ENCODE peak calls at places on chromosomes 16 and 17, in six cellular contexts. O, T, L, M, C and S are unnamed samples.
A peak's percentile ranks its signal among the peaks of the same experiment; 100 is the strongest.

GRCh38 chr16:75754126-75754525 is 27.8 kb upstream of the CPHXL start:
- DNase-seq in O (no peak), T (no peak), L (peak; percentile 32), M (no peak), C (no peak), S (no peak)

GRCh38 chr17:44438634-44439033 is 49.2 kb upstream of the ITGA2B start:
- DNase-seq in O (no peak), T (no peak), L (no peak), M (no peak), C (no peak), S (no peak)

GRCh38 chr17:41864498-41864836 is 756 bp downstream of the KLHL11 start:
- DNase-seq in O (no peak), T (no peak), L (no peak), M (no peak), C (no peak), S (no peak)

GRCh38 chr16:17238285-17239028 is 232.3 kb downstream of the XYLT1 start:
- DNase-seq in O (no peak), T (no peak), L (no peak), M (no peak), C (no peak), S (no peak)

GRCh38 chr16:89099905-89100304 is 6.3 kb downstream of the ACSF3 start:
- DNase-seq in O (no peak), T (no peak), L (peak; percentile 15), M (peak; percentile 64), C (no peak), S (no peak)

GRCh38 chr17:74455025-74455585 is 11.3 kb upstream of the CD300A start:
- DNase-seq in O (no peak), T (no peak), L (no peak), M (no peak), C (no peak), S (no peak)

GRCh38 chr16:72241930-72242329 is 70.0 kb upstream of the PMFBP1 start:
- DNase-seq in O (no peak), T (no peak), L (peak; percentile 76), M (peak; percentile 36), C (no peak), S (peak; percentile 39)

GRCh38 chr17:58312021-58312630 is 16.5 kb downstream of the TSPOAP1 start:
- DNase-seq in O (no peak), T (no peak), L (no peak), M (no peak), C (no peak), S (no peak)

GRCh38 chr17:74922694-74923537 is at the start of gene USH1G:
- DNase-seq in O (no peak), T (no peak), L (no peak), M (no peak), C (no peak), S (peak; percentile 28)

GRCh38 chr17:36703860-36704266 is 102.5 kb downstream of the MRM1 start:
- DNase-seq in O (no peak), T (no peak), L (peak; percentile 42), M (peak; percentile 54), C (peak; percentile 34), S (peak; percentile 53)

GRCh38 chr16:75555213-75555706 is 792 bp downstream of the TMEM231 start:
- DNase-seq in O (no peak), T (peak; percentile 88), L (peak; percentile 93), M (peak; percentile 92), C (no peak), S (peak; percentile 89)

GRCh38 chr16:72908362-72908838 is 139.5 kb downstream of the ZFHX3 start:
- DNase-seq in O (no peak), T (no peak), L (no peak), M (peak; percentile 95), C (no peak), S (peak; percentile 65)

GRCh38 chr17:1931759-1932579 is 93.2 kb downstream of the RTN4RL1 start:
- DNase-seq in O (no peak), T (no peak), L (no peak), M (no peak), C (no peak), S (no peak)
- TF ChIP-seq CTCF in O (no peak), T (no peak), L (no peak), M (no peak), C (no peak), S (no peak)

GRCh38 chr17:46822388-46822921 is 4.0 kb upstream of the WNT3 start:
- DNase-seq in O (no peak), T (no peak), L (no peak), M (no peak), C (no peak), S (peak; percentile 43)
- TF ChIP-seq CTCF in O (peak; percentile 79), T (peak; percentile 44), L (peak; percentile 59), M (peak; percentile 47), C (peak; percentile 52), S (peak; percentile 74)

GRCh38 chr16:70753694-70754325 is 47.1 kb downstream of the VAC14 start:
- DNase-seq in O (no peak), T (no peak), L (no peak), M (no peak), C (no peak), S (no peak)

GRCh38 chr16:70756071-70756470 is 44.9 kb downstream of the VAC14 start:
- DNase-seq in O (no peak), T (no peak), L (no peak), M (no peak), C (no peak), S (no peak)

GRCh38 chr16:70754874-70755600 is 45.9 kb downstream of the VAC14 start:
- DNase-seq in O (no peak), T (no peak), L (no peak), M (no peak), C (no peak), S (no peak)

GRCh38 chr16:70753228-70753627 is 47.7 kb downstream of the VAC14 start:
- DNase-seq in O (no peak), T (no peak), L (no peak), M (no peak), C (no peak), S (no peak)

DNA sequence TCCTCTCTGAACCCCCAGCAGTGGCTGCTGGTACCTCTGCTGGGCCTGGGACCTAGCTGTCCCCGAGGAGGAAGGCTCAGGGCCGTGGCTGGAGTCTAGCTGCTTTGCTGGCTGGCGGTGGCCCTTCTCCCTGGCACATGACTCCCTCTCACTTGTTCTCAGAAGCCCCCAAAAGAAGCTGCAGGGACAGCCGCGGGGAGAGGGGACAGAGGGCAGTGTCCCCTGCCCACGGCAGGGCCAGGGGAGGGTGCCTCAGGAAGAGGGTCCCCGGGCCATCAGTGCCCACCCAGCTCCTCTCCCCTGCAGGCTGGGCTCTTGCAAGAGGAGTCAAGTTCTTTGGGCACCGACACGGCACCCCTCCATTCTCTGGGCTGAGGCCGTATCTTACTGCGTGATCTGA is 46.6 kb downstream of the VAC14 start:
- DNase-seq in O (no peak), T (no peak), L (no peak), M (no peak), C (no peak), S (no peak)
- TF ChIP-seq CTCF in O (no peak), T (no peak), L (no peak), M (no peak), C (no peak), S (no peak)

GRCh38 chr16:54432481-54433229 is 146.1 kb upstream of the IRX3 start:
- DNase-seq in O (no peak), T (no peak), L (no peak), M (no peak), C (no peak), S (no peak)
- TF ChIP-seq CTCF in O (no peak), T (no peak), L (no peak), M (no peak), C (no peak), S (no peak)

DNA sequence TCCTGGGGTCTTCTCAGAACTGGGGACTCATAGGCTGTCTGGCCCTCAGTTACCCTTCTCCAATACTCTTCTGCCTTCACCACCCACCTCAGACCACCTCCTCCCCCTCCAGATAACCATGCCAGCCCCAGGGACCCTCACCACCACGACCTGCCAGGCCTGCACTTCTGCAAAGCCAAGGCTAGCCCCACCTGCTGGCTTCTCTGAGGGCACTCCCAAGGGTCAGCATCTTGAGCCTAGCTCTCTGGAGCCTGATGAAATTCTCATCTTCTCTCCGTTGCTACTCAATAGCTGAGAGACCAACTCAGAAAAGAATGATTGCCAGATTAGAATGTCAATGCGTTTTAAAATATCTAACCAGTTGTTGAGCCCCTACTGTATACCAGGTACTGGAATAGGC is 56.1 kb upstream of the LYRM9 start:
- DNase-seq in O (no peak), T (no peak), L (no peak), M (no peak), C (no peak), S (no peak)
- TF ChIP-seq CTCF in O (no peak), T (no peak), L (no peak), M (no peak), C (no peak), S (no peak)

DNA sequence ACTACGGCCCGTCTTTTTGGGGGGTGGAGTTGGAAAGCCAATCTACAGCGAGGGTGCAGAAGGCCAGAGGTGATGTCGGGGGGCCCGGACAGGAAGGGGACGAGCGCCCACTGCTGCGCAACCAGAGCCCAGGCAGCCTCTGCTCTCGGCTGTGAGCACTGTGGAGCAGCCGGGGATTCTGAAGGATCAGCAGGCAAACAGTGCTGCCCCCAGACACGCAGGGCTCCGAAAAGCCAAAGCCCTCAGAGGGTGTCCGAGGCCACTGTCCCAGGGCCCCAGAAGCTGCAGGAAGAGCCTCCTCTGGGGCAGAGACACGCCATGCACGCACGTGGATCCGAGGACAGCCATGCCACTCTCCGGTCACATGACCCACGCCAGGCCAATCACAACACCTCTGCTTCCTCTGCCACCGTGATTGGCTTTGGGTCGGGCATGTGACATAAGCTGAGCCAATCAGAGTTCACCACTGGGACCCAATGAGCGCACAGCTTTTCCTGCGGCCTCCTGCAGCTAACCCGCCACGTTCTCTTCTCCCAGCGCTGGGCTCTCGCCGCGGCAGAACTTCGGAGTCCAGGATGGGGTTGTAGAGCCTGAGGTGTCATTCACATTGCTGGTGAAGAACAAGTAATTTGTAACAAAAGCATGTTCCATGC is 40.7 kb downstream of the ACTG1 start:
- DNase-seq in O (no peak), T (peak; percentile 82), L (peak; percentile 25), M (no peak), C (no peak), S (peak; percentile 66)
- TF ChIP-seq CTCF in O (no peak), T (peak; percentile 49), L (no peak), M (no peak), C (no peak), S (no peak)

GRCh38 chr16:6573577-6573976 is 759.1 kb upstream of the RBFOX1 start:
- DNase-seq in O (no peak), T (peak; percentile 77), L (no peak), M (peak; percentile 3), C (no peak), S (peak; percentile 6)
- TF ChIP-seq CTCF in O (no peak), T (peak; percentile 58), L (no peak), M (no peak), C (no peak), S (no peak)